ENCODE peak calls at places on chromosome X, in seven cellular contexts. One of them, this sample, is unnamed.

GRCh38 chrX:9195199-9195880 is 161.4 kb upstream of the FAM9B start:
- DNase-seq in activated CD8-positive, alpha-beta memory T cell treated with anti-CD3 and anti-CD28 coated beads, Interleukin-2, amount 50 U/mL, for 4 hours: no peak
- DNase-seq in A673: no peak
- DNase-seq in neuronal stem cell: no peak
- DNase-seq in cardiac muscle cell: no peak
- DNase-seq in SK-MEL-5: no peak
- DNase-seq in anterior cingulate cortex: no peak
- DNase-seq in this sample: no peak

GRCh38 chrX:153875391-153876111 is 10.4 kb downstream of the L1CAM start:
- DNase-seq in activated CD8-positive, alpha-beta memory T cell treated with anti-CD3 and anti-CD28 coated beads, Interleukin-2, amount 50 U/mL, for 4 hours: peak; percentile 70
- DNase-seq in A673: peak; percentile 56
- DNase-seq in neuronal stem cell: peak; percentile 69
- DNase-seq in cardiac muscle cell: peak; percentile 46
- DNase-seq in SK-MEL-5: no peak
- DNase-seq in anterior cingulate cortex: peak; percentile 66
- DNase-seq in this sample: peak; percentile 68

GRCh38 chrX:72245461-72246089 is 6.7 kb upstream of the ERCC6L start:
- DNase-seq in activated CD8-positive, alpha-beta memory T cell treated with anti-CD3 and anti-CD28 coated beads, Interleukin-2, amount 50 U/mL, for 4 hours: peak; percentile 53
- DNase-seq in A673: peak; percentile 82
- DNase-seq in neuronal stem cell: no peak
- DNase-seq in cardiac muscle cell: peak; percentile 71
- DNase-seq in SK-MEL-5: peak; percentile 73
- DNase-seq in anterior cingulate cortex: peak; percentile 38
- DNase-seq in this sample: peak; percentile 25

GRCh38 chrX:40300286-40300890 is 202.6 kb upstream of the BCOR start:
- DNase-seq in activated CD8-positive, alpha-beta memory T cell treated with anti-CD3 and anti-CD28 coated beads, Interleukin-2, amount 50 U/mL, for 4 hours: no peak
- DNase-seq in A673: no peak
- DNase-seq in neuronal stem cell: no peak
- DNase-seq in cardiac muscle cell: no peak
- DNase-seq in SK-MEL-5: no peak
- DNase-seq in anterior cingulate cortex: no peak
- DNase-seq in this sample: no peak

GRCh38 chrX:129540725-129541184 is 696 bp downstream of the OCRL start:
- DNase-seq in activated CD8-positive, alpha-beta memory T cell treated with anti-CD3 and anti-CD28 coated beads, Interleukin-2, amount 50 U/mL, for 4 hours: no peak
- DNase-seq in A673: no peak
- DNase-seq in neuronal stem cell: no peak
- DNase-seq in cardiac muscle cell: no peak
- DNase-seq in SK-MEL-5: no peak
- DNase-seq in anterior cingulate cortex: no peak
- DNase-seq in this sample: no peak

GRCh38 chrX:48560056-48560455 is 14.2 kb upstream of the RBM3 start:
- DNase-seq in activated CD8-positive, alpha-beta memory T cell treated with anti-CD3 and anti-CD28 coated beads, Interleukin-2, amount 50 U/mL, for 4 hours: no peak
- DNase-seq in A673: no peak
- DNase-seq in neuronal stem cell: no peak
- DNase-seq in cardiac muscle cell: no peak
- DNase-seq in SK-MEL-5: no peak
- DNase-seq in anterior cingulate cortex: no peak
- DNase-seq in this sample: no peak

GRCh38 chrX:8042304-8042703 is 115.1 kb upstream of the PNPLA4 start:
- DNase-seq in activated CD8-positive, alpha-beta memory T cell treated with anti-CD3 and anti-CD28 coated beads, Interleukin-2, amount 50 U/mL, for 4 hours: no peak
- DNase-seq in A673: no peak
- DNase-seq in neuronal stem cell: no peak
- DNase-seq in cardiac muscle cell: no peak
- DNase-seq in SK-MEL-5: peak; percentile 22
- DNase-seq in anterior cingulate cortex: no peak
- DNase-seq in this sample: no peak

GRCh38 chrX:10477525-10477924 is 142.9 kb downstream of the MID1 start:
- DNase-seq in activated CD8-positive, alpha-beta memory T cell treated with anti-CD3 and anti-CD28 coated beads, Interleukin-2, amount 50 U/mL, for 4 hours: no peak
- DNase-seq in A673: no peak
- DNase-seq in neuronal stem cell: no peak
- DNase-seq in cardiac muscle cell: no peak
- DNase-seq in SK-MEL-5: no peak
- DNase-seq in anterior cingulate cortex: no peak
- DNase-seq in this sample: no peak

GRCh38 chrX:19544693-19545305 is 29.5 kb upstream of the MAP3K15 start:
- DNase-seq in activated CD8-positive, alpha-beta memory T cell treated with anti-CD3 and anti-CD28 coated beads, Interleukin-2, amount 50 U/mL, for 4 hours: peak; percentile 37
- DNase-seq in A673: peak; percentile 69
- DNase-seq in neuronal stem cell: peak; percentile 27
- DNase-seq in cardiac muscle cell: peak; percentile 70
- DNase-seq in SK-MEL-5: peak; percentile 66
- DNase-seq in anterior cingulate cortex: peak; percentile 45
- DNase-seq in this sample: peak; percentile 73

GRCh38 chrX:119292445-119292844 is 56.4 kb downstream of the PGRMC1 start:
- DNase-seq in activated CD8-positive, alpha-beta memory T cell treated with anti-CD3 and anti-CD28 coated beads, Interleukin-2, amount 50 U/mL, for 4 hours: no peak
- DNase-seq in A673: no peak
- DNase-seq in neuronal stem cell: no peak
- DNase-seq in cardiac muscle cell: no peak
- DNase-seq in SK-MEL-5: peak; percentile 22
- DNase-seq in anterior cingulate cortex: no peak
- DNase-seq in this sample: no peak

GRCh38 chrX:116881961-116882360 is 419.2 kb upstream of the CT83 start:
- DNase-seq in activated CD8-positive, alpha-beta memory T cell treated with anti-CD3 and anti-CD28 coated beads, Interleukin-2, amount 50 U/mL, for 4 hours: no peak
- DNase-seq in A673: no peak
- DNase-seq in neuronal stem cell: no peak
- DNase-seq in cardiac muscle cell: no peak
- DNase-seq in SK-MEL-5: no peak
- DNase-seq in anterior cingulate cortex: no peak
- DNase-seq in this sample: no peak

GRCh38 chrX:29903365-29903764 is 312.0 kb upstream of the MAGEB2 start:
- DNase-seq in activated CD8-positive, alpha-beta memory T cell treated with anti-CD3 and anti-CD28 coated beads, Interleukin-2, amount 50 U/mL, for 4 hours: no peak
- DNase-seq in A673: no peak
- DNase-seq in neuronal stem cell: no peak
- DNase-seq in cardiac muscle cell: peak; percentile 24
- DNase-seq in SK-MEL-5: peak; percentile 28
- DNase-seq in anterior cingulate cortex: no peak
- DNase-seq in this sample: no peak

GRCh38 chrX:118254611-118255010 is 91.3 kb upstream of the WDR44 start:
- DNase-seq in activated CD8-positive, alpha-beta memory T cell treated with anti-CD3 and anti-CD28 coated beads, Interleukin-2, amount 50 U/mL, for 4 hours: peak; percentile 30
- DNase-seq in A673: peak; percentile 75
- DNase-seq in neuronal stem cell: peak; percentile 50
- DNase-seq in cardiac muscle cell: peak; percentile 55
- DNase-seq in SK-MEL-5: peak; percentile 55
- DNase-seq in anterior cingulate cortex: peak; percentile 47
- DNase-seq in this sample: no peak

GRCh38 chrX:40508560-40508959 is 72.2 kb upstream of the ATP6AP2 start:
- DNase-seq in activated CD8-positive, alpha-beta memory T cell treated with anti-CD3 and anti-CD28 coated beads, Interleukin-2, amount 50 U/mL, for 4 hours: no peak
- DNase-seq in A673: no peak
- DNase-seq in neuronal stem cell: no peak
- DNase-seq in cardiac muscle cell: no peak
- DNase-seq in SK-MEL-5: no peak
- DNase-seq in anterior cingulate cortex: no peak
- DNase-seq in this sample: no peak

GRCh38 chrX:42804524-42804923 is 26.6 kb upstream of the PPP1R2C start:
- DNase-seq in activated CD8-positive, alpha-beta memory T cell treated with anti-CD3 and anti-CD28 coated beads, Interleukin-2, amount 50 U/mL, for 4 hours: no peak
- DNase-seq in A673: no peak
- DNase-seq in neuronal stem cell: no peak
- DNase-seq in cardiac muscle cell: no peak
- DNase-seq in SK-MEL-5: no peak
- DNase-seq in anterior cingulate cortex: no peak
- DNase-seq in this sample: no peak

GRCh38 chrX:74297766-74298165 is 6.2 kb upstream of the ZCCHC13 start:
- DNase-seq in activated CD8-positive, alpha-beta memory T cell treated with anti-CD3 and anti-CD28 coated beads, Interleukin-2, amount 50 U/mL, for 4 hours: no peak
- DNase-seq in A673: no peak
- DNase-seq in neuronal stem cell: no peak
- DNase-seq in cardiac muscle cell: no peak
- DNase-seq in SK-MEL-5: no peak
- DNase-seq in anterior cingulate cortex: no peak
- DNase-seq in this sample: no peak

GRCh38 chrX:20056704-20057103 is 60.0 kb downstream of the MAP7D2 start:
- DNase-seq in activated CD8-positive, alpha-beta memory T cell treated with anti-CD3 and anti-CD28 coated beads, Interleukin-2, amount 50 U/mL, for 4 hours: no peak
- DNase-seq in A673: no peak
- DNase-seq in neuronal stem cell: no peak
- DNase-seq in cardiac muscle cell: no peak
- DNase-seq in SK-MEL-5: no peak
- DNase-seq in anterior cingulate cortex: peak; percentile 9
- DNase-seq in this sample: no peak

GRCh38 chrX:72309297-72310071 is 3.8 kb upstream of the CITED1 start:
- DNase-seq in activated CD8-positive, alpha-beta memory T cell treated with anti-CD3 and anti-CD28 coated beads, Interleukin-2, amount 50 U/mL, for 4 hours: no peak
- DNase-seq in A673: no peak
- DNase-seq in neuronal stem cell: no peak
- DNase-seq in cardiac muscle cell: peak; percentile 35
- DNase-seq in SK-MEL-5: no peak
- DNase-seq in anterior cingulate cortex: no peak
- DNase-seq in this sample: no peak

GRCh38 chrX:42752730-42753129 is 25.2 kb downstream of the PPP1R2C start:
- DNase-seq in activated CD8-positive, alpha-beta memory T cell treated with anti-CD3 and anti-CD28 coated beads, Interleukin-2, amount 50 U/mL, for 4 hours: no peak
- DNase-seq in A673: no peak
- DNase-seq in neuronal stem cell: no peak
- DNase-seq in cardiac muscle cell: peak; percentile 35
- DNase-seq in SK-MEL-5: no peak
- DNase-seq in anterior cingulate cortex: no peak
- DNase-seq in this sample: no peak

GRCh38 chrX:114924846-114925245 is 92.6 kb downstream of the IL13RA2 start:
- DNase-seq in activated CD8-positive, alpha-beta memory T cell treated with anti-CD3 and anti-CD28 coated beads, Interleukin-2, amount 50 U/mL, for 4 hours: no peak
- DNase-seq in A673: no peak
- DNase-seq in neuronal stem cell: no peak
- DNase-seq in cardiac muscle cell: peak; percentile 81
- DNase-seq in SK-MEL-5: no peak
- DNase-seq in anterior cingulate cortex: no peak
- DNase-seq in this sample: no peak

GRCh38 chrX:8201896-8202331 is 30.8 kb upstream of the VCX2 start:
- DNase-seq in activated CD8-positive, alpha-beta memory T cell treated with anti-CD3 and anti-CD28 coated beads, Interleukin-2, amount 50 U/mL, for 4 hours: no peak
- DNase-seq in A673: no peak
- DNase-seq in neuronal stem cell: no peak
- DNase-seq in cardiac muscle cell: peak; percentile 57
- DNase-seq in SK-MEL-5: no peak
- DNase-seq in anterior cingulate cortex: no peak
- DNase-seq in this sample: no peak